ENCODE peak calls at places on chromosomes 12 and 14, in nine cellular contexts. L is fibroblast of pulmonary artery, C is activated B cell treated with CpG ODN at 0.5 μM for 24 hours, R is IMR-90, B is heart left ventricle, A is fibroblast of the aortic adventitia, H is cardiac muscle cell, Y is brain microvascular endothelial cell, K is HL-60. W is an unnamed sample.

GRCh38 chr14:75295061-75295461 is 16.4 kb downstream of the FOS start:
- DNase-seq in L (peak; percentile 85), H (peak; percentile 40), C (no peak), B (peak; percentile 71), R (peak; percentile 78), K (no peak), Y (peak; percentile 78), A (peak; percentile 91), W (peak; percentile 74)

GRCh38 chr12:98002887-98003493 is 512.4 kb upstream of the TMPO start:
- DNase-seq in K (no peak), B (no peak), R (peak; percentile 1), C (no peak), A (peak; percentile 1), Y (peak; percentile 13), H (peak; percentile 41), L (peak; percentile 22), W (no peak)

GRCh38 chr12:68349083-68349700 is 17.0 kb upstream of the MDM1 start:
- DNase-seq in L (no peak), C (no peak), B (no peak), R (peak; percentile 22), K (no peak), A (peak; percentile 64), H (no peak), Y (no peak), W (no peak)

GRCh38 chr12:10291030-10291429 is 16.6 kb upstream of the KLRD1 start:
- DNase-seq in A (no peak), K (no peak), B (no peak), R (no peak), L (no peak), C (no peak), Y (no peak), H (no peak), W (no peak)

GRCh38 chr12:116971222-116971621 is 60.5 kb downstream of the FBXW8 start:
- DNase-seq in A (no peak), B (no peak), K (no peak), C (no peak), Y (no peak), L (no peak), H (no peak), R (no peak), W (no peak)

GRCh38 chr12:5872745-5873144 is 72.3 kb downstream of the ANO2 start:
- DNase-seq in K (no peak), H (peak; percentile 36), R (peak; percentile 20), Y (peak; percentile 4), C (no peak), A (no peak), L (no peak), B (no peak), W (peak; percentile 14)

GRCh38 chr14:96281486-96281885 is 25.5 kb downstream of the BDKRB1 start:
- DNase-seq in A (no peak), K (no peak), B (no peak), C (no peak), Y (no peak), R (peak; percentile 17), H (no peak), L (peak; percentile 35), W (no peak)

GRCh38 chr14:51139221-51139681 is 44.3 kb upstream of the TRIM9 start:
- DNase-seq in L (peak; percentile 20), B (no peak), Y (no peak), R (no peak), C (no peak), K (no peak), A (no peak), H (no peak), W (no peak)

GRCh38 chr14:80930836-80931389 is 10.6 kb downstream of the CEP128 start:
- DNase-seq in H (no peak), L (peak; percentile 86), B (no peak), R (peak; percentile 96), Y (peak; percentile 84), C (no peak), K (peak; percentile 70), A (peak; percentile 62), W (peak; percentile 82)

GRCh38 chr12:28378749-28379148 is 188.5 kb downstream of the CCDC91 start:
- DNase-seq in C (no peak), K (no peak), Y (peak; percentile 14), A (peak; percentile 99), R (peak; percentile 57), B (no peak), L (peak; percentile 81), H (no peak), W (peak; percentile 7)

GRCh38 chr12:70507442-70507841 is 129.8 kb downstream of the PTPRB start:
- DNase-seq in C (no peak), K (no peak), B (no peak), R (no peak), A (peak; percentile 85), H (no peak), L (peak; percentile 69), Y (peak; percentile 45), W (no peak)

GRCh38 chr12:3683670-3684069 is 69.2 kb downstream of the CRACR2A start:
- DNase-seq in Y (peak; percentile 69), B (no peak), R (peak; percentile 31), H (no peak), C (no peak), K (no peak), L (peak; percentile 63), A (peak; percentile 45), W (peak; percentile 25)

GRCh38 chr14:68458840-68459469 is 333.9 kb downstream of the ZFP36L1 start:
- DNase-seq in H (no peak), C (no peak), Y (peak; percentile 62), B (peak; percentile 54), R (peak; percentile 87), L (peak; percentile 73), A (peak; percentile 95), K (no peak), W (peak; percentile 46)

GRCh38 chr12:121805171-121805687 is 1.4 kb downstream of the SETD1B start:
- DNase-seq in K (no peak), H (peak; percentile 47), C (no peak), A (peak; percentile 50), L (no peak), B (no peak), Y (no peak), R (no peak), W (no peak)

GRCh38 chr12:115000038-115000437 is 316.1 kb upstream of the TBX3 start:
- DNase-seq in C (no peak), K (no peak), R (peak; percentile 54), L (peak; percentile 75), B (no peak), A (peak; percentile 31), Y (peak; percentile 25), H (peak; percentile 5), W (peak; percentile 27)

GRCh38 chr12:124477109-124477915 is 90.1 kb downstream of the NCOR2 start:
- DNase-seq in R (no peak), L (no peak), C (no peak), B (peak; percentile 19), H (no peak), Y (peak; percentile 17), A (no peak), K (no peak), W (no peak)

GRCh38 chr12:124479680-124480468 is 87.5 kb downstream of the NCOR2 start:
- DNase-seq in R (no peak), L (no peak), K (no peak), B (peak; percentile 56), A (no peak), Y (no peak), H (no peak), C (no peak), W (no peak)

GRCh38 chr12:124480469-124481256 is 86.7 kb downstream of the NCOR2 start:
- DNase-seq in B (peak; percentile 67), A (peak; percentile 47), L (peak; percentile 69), R (peak; percentile 47), Y (peak; percentile 40), C (no peak), K (no peak), H (peak; percentile 20), W (peak; percentile 86)

GRCh38 chr12:124478985-124479645 is 88.3 kb downstream of the NCOR2 start:
- DNase-seq in C (no peak), B (peak; percentile 25), K (no peak), Y (no peak), A (no peak), H (no peak), L (no peak), R (no peak), W (no peak)

GRCh38 chr12:124478416-124478815 is 89.0 kb downstream of the NCOR2 start:
- DNase-seq in R (no peak), C (no peak), H (no peak), B (no peak), A (no peak), Y (no peak), L (no peak), K (no peak), W (no peak)
- TF ChIP-seq CTCF in R (no peak), C (no peak), H (no peak), B (no peak), A (no peak), Y (no peak), L (no peak), K (no peak), W (no peak)

GRCh38 chr12:43728117-43728516 is 30.5 kb downstream of the PUS7L start:
- DNase-seq in A (peak; percentile 32), K (no peak), H (no peak), B (no peak), C (no peak), R (no peak), Y (no peak), L (peak; percentile 30), W (no peak)
- TF ChIP-seq CTCF in A (peak; percentile 10), K (no peak), H (peak; percentile 25), B (peak; percentile 37), C (no peak), R (peak; percentile 37), Y (no peak), L (peak; percentile 17), W (peak; percentile 76)

GRCh38 chr12:95336387-95337067 is 118.9 kb downstream of the VEZT start:
- DNase-seq in Y (peak; percentile 87), R (peak; percentile 85), H (peak; percentile 88), A (peak; percentile 90), K (no peak), C (no peak), L (peak; percentile 91), B (peak; percentile 72), W (peak; percentile 79)
- TF ChIP-seq CTCF in Y (peak; percentile 99), R (peak; percentile 97), H (peak; percentile 97), A (peak; percentile 89), K (no peak), C (no peak), L (peak; percentile 99), B (peak; percentile 93), W (peak; percentile 85)

GRCh38 chr12:15591811-15592210 is 197.4 kb downstream of the EPS8 start:
- DNase-seq in L (no peak), K (no peak), A (no peak), B (no peak), C (no peak), Y (no peak), R (no peak), H (no peak), W (no peak)

GRCh38 chr12:15590180-15590826 is 198.9 kb downstream of the EPS8 start:
- DNase-seq in C (peak; percentile 22), A (peak; percentile 85), H (peak; percentile 68), R (peak; percentile 70), Y (peak; percentile 67), B (peak; percentile 36), K (no peak), L (peak; percentile 82), W (peak; percentile 64)

GRCh38 chr12:15596174-15596573 is 193.0 kb downstream of the EPS8 start:
- DNase-seq in C (no peak), Y (no peak), L (no peak), A (no peak), B (no peak), K (no peak), H (no peak), R (no peak), W (no peak)

GRCh38 chr12:15589328-15590032 is 199.7 kb downstream of the EPS8 start:
- DNase-seq in K (no peak), R (no peak), H (no peak), C (no peak), Y (no peak), B (no peak), L (no peak), A (no peak), W (no peak)

GRCh38 chr12:15592934-15593333 is 196.3 kb downstream of the EPS8 start:
- DNase-seq in Y (no peak), R (no peak), B (no peak), H (no peak), A (peak; percentile 44), L (peak; percentile 47), K (no peak), C (no peak), W (no peak)
- TF ChIP-seq CTCF in Y (peak; percentile 43), R (peak; percentile 28), B (no peak), H (peak; percentile 13), A (no peak), L (peak; percentile 35), K (no peak), C (no peak), W (peak; percentile 65)